ENCODE peak calls at places on chromosomes 5 and 9, in eight cellular contexts. Q, F, Y, X, E, W, H and Z are unnamed samples.
A peak's percentile ranks its signal among the peaks of the same experiment; 100 is the strongest.

GRCh38 chr5:150203832-150204587 is 14.1 kb downstream of the SLC6A7 start:
- DNase-seq in E (no peak), W (no peak), H (no peak), Q (no peak), Y (no peak), X (no peak), F (no peak), Z (no peak)

GRCh38 chr5:115986358-115986757 is 24.1 kb downstream of the LVRN start:
- DNase-seq in Y (no peak), H (no peak), Q (no peak), X (no peak), F (no peak), W (no peak), E (no peak), Z (no peak)

GRCh38 chr5:155655569-155655968 is 642.0 kb downstream of the KIF4B start:
- DNase-seq in Y (no peak), X (peak; percentile 50), H (no peak), Q (no peak), E (peak; percentile 52), F (no peak), W (no peak), Z (no peak)

GRCh38 chr9:35340046-35340445 is 149.9 kb upstream of the RUSC2 start:
- DNase-seq in E (no peak), Q (no peak), F (no peak), X (no peak), W (no peak), H (no peak), Y (no peak), Z (no peak)

GRCh38 chr5:72556351-72557146 is 49.3 kb upstream of the ZNF366 start:
- DNase-seq in F (peak; percentile 65), Y (peak; percentile 54), X (peak; percentile 93), Q (peak; percentile 46), E (peak; percentile 93), W (peak; percentile 34), H (peak; percentile 54), Z (peak; percentile 45)

GRCh38 chr5:134545070-134545868 is 19.8 kb downstream of the JADE2 start:
- DNase-seq in Q (no peak), H (peak; percentile 79), Y (peak; percentile 90), X (no peak), E (peak; percentile 35), F (no peak), W (no peak), Z (peak; percentile 50)

GRCh38 chr9:126397056-126397455 is 70.4 kb downstream of the MVB12B start:
- DNase-seq in F (no peak), E (no peak), W (peak; percentile 50), X (peak; percentile 32), Y (no peak), Q (no peak), H (no peak), Z (no peak)

GRCh38 chr9:4780651-4781050 is 12.1 kb upstream of the RCL1 start:
- DNase-seq in E (peak; percentile 24), Q (no peak), Y (no peak), W (no peak), H (no peak), F (no peak), X (no peak), Z (no peak)

GRCh38 chr5:135887881-135888614 is 7.6 kb downstream of the IL9 start:
- DNase-seq in F (peak; percentile 50), Q (no peak), Y (no peak), E (peak; percentile 73), H (no peak), X (peak; percentile 67), W (no peak), Z (no peak)

GRCh38 chr9:93576296-93577044 is at the start of gene PHF2:
- DNase-seq in W (no peak), H (no peak), Y (no peak), E (peak; percentile 65), Q (no peak), X (peak; percentile 19), F (peak; percentile 59), Z (no peak)

GRCh38 chr5:168819004-168819626 is 239.9 kb upstream of the PANK3 start:
- DNase-seq in X (no peak), W (no peak), Y (no peak), H (no peak), E (no peak), F (no peak), Q (no peak), Z (no peak)

GRCh38 chr9:100324594-100325200 is 28.0 kb downstream of the TEX10 start:
- DNase-seq in Q (no peak), X (peak; percentile 49), H (no peak), W (no peak), Y (no peak), E (no peak), F (peak; percentile 24), Z (no peak)

GRCh38 chr9:19201899-19202891 is 28.3 kb upstream of the DENND4C start:
- DNase-seq in X (peak; percentile 97), F (peak; percentile 46), E (peak; percentile 82), Y (no peak), Q (peak; percentile 46), H (no peak), W (peak; percentile 69), Z (peak; percentile 81)

GRCh38 chr5:154580422-154580821 is 102.4 kb upstream of the HAND1 start:
- DNase-seq in Q (no peak), E (peak; percentile 26), Y (no peak), H (no peak), F (no peak), W (no peak), X (no peak), Z (no peak)

DNA sequence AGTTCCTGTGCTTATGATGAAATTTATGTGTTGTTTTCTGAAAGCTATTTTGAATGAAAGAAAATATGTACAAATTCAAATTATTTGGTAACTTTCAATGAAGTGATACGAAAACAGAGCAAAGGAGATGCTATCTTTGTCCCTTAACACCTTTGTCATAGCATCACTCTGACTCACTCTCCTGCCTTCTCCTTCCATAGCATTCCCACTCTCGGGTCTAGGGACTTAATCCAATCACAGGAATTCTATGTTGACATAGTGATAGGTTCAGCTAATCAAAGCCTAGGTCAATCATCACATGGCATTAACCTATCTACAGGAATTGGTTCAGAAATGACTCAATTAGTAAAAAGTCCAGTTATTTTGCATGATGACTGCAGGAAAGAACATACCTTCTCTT is 464.7 kb upstream of the RORB start:
- DNase-seq in H (no peak), Q (no peak), Y (no peak), F (no peak), E (no peak), W (no peak), X (peak; percentile 95), Z (no peak)
- H3K27ac ChIP-seq in H (no peak overlapping the region), Q (no peak overlapping the region), Y (no peak overlapping the region), F (no peak overlapping the region), E (no peak overlapping the region), W (no peak overlapping the region), X (no peak overlapping the region), Z (no peak overlapping the region)

DNA sequence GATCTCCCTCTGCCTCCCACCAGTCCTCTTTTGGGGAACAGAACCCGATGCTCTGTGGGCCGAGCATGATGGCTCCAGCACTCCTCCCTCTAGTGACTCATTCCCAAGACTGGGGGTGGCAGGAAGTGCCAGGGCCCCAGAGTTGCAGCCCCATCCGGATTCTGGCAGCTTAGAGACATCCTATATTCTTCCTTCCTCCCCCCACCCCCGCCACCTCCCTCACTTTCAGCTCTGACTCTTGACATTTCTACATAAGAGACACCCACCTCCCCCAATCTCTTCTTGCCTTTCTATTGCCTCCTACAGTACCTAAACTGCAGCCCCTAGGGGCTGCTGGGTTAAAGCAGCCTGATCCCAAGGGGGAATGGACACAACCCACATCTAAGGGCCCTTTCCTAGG is 47.1 kb upstream of the MATR3 start:
- DNase-seq in F (no peak), X (peak; percentile 57), Y (no peak), W (no peak), E (peak; percentile 65), Q (no peak), H (no peak), Z (no peak)
- H3K4me3 ChIP-seq in F (no peak overlapping the region), X (no peak overlapping the region), Y (no peak overlapping the region), W (no peak overlapping the region), E (no peak overlapping the region), Q (no peak overlapping the region), H (no peak overlapping the region), Z (no peak overlapping the region)

GRCh38 chr5:158811350-158811749 is 288.4 kb downstream of the EBF1 start:
- DNase-seq in W (no peak), E (no peak), Q (no peak), F (no peak), H (no peak), Y (no peak), X (no peak), Z (no peak)
- H3K27ac ChIP-seq in W (no peak overlapping the region), E (no peak overlapping the region), Q (no peak overlapping the region), F (no peak overlapping the region), H (no peak overlapping the region), Y (no peak overlapping the region), X (no peak overlapping the region), Z (no peak overlapping the region)

GRCh38 chr5:65190328-65191053 is 291.2 kb downstream of the ADAMTS6 start:
- DNase-seq in F (no peak), Y (no peak), E (no peak), H (no peak), Q (no peak), X (no peak), W (no peak), Z (no peak)
- H3K4me3 ChIP-seq in F (no peak overlapping the region), Y (no peak overlapping the region), E (no peak overlapping the region), H (no peak overlapping the region), Q (no peak overlapping the region), X (no peak overlapping the region), W (no peak overlapping the region), Z (no peak overlapping the region)

GRCh38 chr9:80699551-80699998 is 989.8 kb downstream of the TLE1 start:
- DNase-seq in Y (no peak), F (peak; percentile 7), E (no peak), W (no peak), H (no peak), X (peak; percentile 1), Q (no peak), Z (no peak)
- H3K27ac ChIP-seq in Y (no peak overlapping the region), F (no peak overlapping the region), E (peak overlapping the region; percentile 9), W (no peak overlapping the region), H (no peak overlapping the region), X (no peak overlapping the region), Q (no peak overlapping the region), Z (no peak overlapping the region)